ENCODE peak calls at places on chromosomes 13 and 19, in five cellular contexts. B is T follicular helper cell; L is fibroblast of lung; H is stimulated activated CD4-positive, alpha-beta T cell treated with anti-CD3 and anti-CD28 coated beads, Interleukin-2, amount 100 ng/mL, for 24 hours; G is Kasumi-1. P is an unnamed sample.

GRCh38 chr19:54096642-54097106 is 3.9 kb downstream of the OSCAR start:
- DNase-seq in G (peak; percentile 65), B (no peak), L (peak; percentile 45), H (no peak), P (peak; percentile 48)

GRCh38 chr13:68390987-68391386 is 1160.9 kb upstream of the PCDH9 start:
- DNase-seq in G (no peak), B (no peak), H (no peak), L (no peak), P (no peak)

GRCh38 chr13:34869737-34870136 is 72.3 kb upstream of the NBEA start:
- DNase-seq in H (no peak), L (no peak), G (no peak), B (no peak), P (no peak)

GRCh38 chr13:37369618-37370017 is 228.9 kb downstream of the POSTN start:
- DNase-seq in B (no peak), G (no peak), L (peak; percentile 64), H (no peak), P (peak; percentile 63)

GRCh38 chr13:43348397-43348796 is 325.0 kb downstream of the DNAJC15 start:
- DNase-seq in B (no peak), G (no peak), H (no peak), L (peak; percentile 79), P (no peak)

GRCh38 chr13:40116008-40116407 is 460.5 kb downstream of the COG6 start:
- DNase-seq in B (no peak), H (no peak), L (peak; percentile 83), G (no peak), P (peak; percentile 76)

GRCh38 chr19:38617764-38618589 is at the start of gene MAP4K1:
- DNase-seq in L (no peak), B (peak; percentile 53), H (peak; percentile 74), G (peak; percentile 49), P (no peak)

GRCh38 chr13:30692108-30692507 is 43.2 kb upstream of the ALOX5AP start:
- DNase-seq in G (no peak), L (no peak), B (no peak), H (no peak), P (no peak)